ENCODE peak calls at places on chromosomes 3 and 15, in ten cellular contexts. One of them, this sample, is unnamed.

GRCh38 chr3:155661042-155661441 is 83.8 kb downstream of the PLCH1 start:
- DNase-seq in neural progenitor cell: no peak
- DNase-seq in CD8-positive, alpha-beta T cell: no peak
- DNase-seq in stimulated activated naive B cell treated with anti-CD40 and anti-IgM and Interleukin-4, amounts not matched to agents 10 μg/mL and 1 μg/mL and 100 μg/mL, for 72 hours: no peak
- DNase-seq in mesenteric fat pad: no peak
- DNase-seq in LoVo: no peak
- DNase-seq in Right ventricle myocardium superior: no peak
- DNase-seq in stimulated activated CD8-positive, alpha-beta memory T cell treated with anti-CD3 and anti-CD28 coated beads, Interleukin-7, amount 100 ng/mL, for 1 hour: no peak
- DNase-seq in activated CD4-positive, alpha-beta T cell treated with anti-CD3 and anti-CD28 coated beads, Interleukin-2, amount 10 ng/mL, durations not matched to agents 7 days and 5 days: no peak
- DNase-seq in T-helper 9 cell: no peak
- DNase-seq in this sample: no peak

GRCh38 chr3:160810360-160810759 is 54.3 kb downstream of the PPM1L start:
- DNase-seq in Right ventricle myocardium superior: no peak
- DNase-seq in mesenteric fat pad: no peak
- DNase-seq in neural progenitor cell: no peak
- DNase-seq in stimulated activated CD8-positive, alpha-beta memory T cell treated with anti-CD3 and anti-CD28 coated beads, Interleukin-7, amount 100 ng/mL, for 1 hour: no peak
- DNase-seq in CD8-positive, alpha-beta T cell: no peak
- DNase-seq in LoVo: no peak
- DNase-seq in T-helper 9 cell: no peak
- DNase-seq in activated CD4-positive, alpha-beta T cell treated with anti-CD3 and anti-CD28 coated beads, Interleukin-2, amount 10 ng/mL, durations not matched to agents 7 days and 5 days: no peak
- DNase-seq in stimulated activated naive B cell treated with anti-CD40 and anti-IgM and Interleukin-4, amounts not matched to agents 10 μg/mL and 1 μg/mL and 100 μg/mL, for 72 hours: no peak
- DNase-seq in this sample: no peak

GRCh38 chr3:49653636-49654035 is 20.5 kb upstream of the APEH start:
- DNase-seq in mesenteric fat pad: no peak
- DNase-seq in neural progenitor cell: no peak
- DNase-seq in Right ventricle myocardium superior: peak; percentile 21
- DNase-seq in activated CD4-positive, alpha-beta T cell treated with anti-CD3 and anti-CD28 coated beads, Interleukin-2, amount 10 ng/mL, durations not matched to agents 7 days and 5 days: no peak
- DNase-seq in LoVo: no peak
- DNase-seq in CD8-positive, alpha-beta T cell: no peak
- DNase-seq in stimulated activated CD8-positive, alpha-beta memory T cell treated with anti-CD3 and anti-CD28 coated beads, Interleukin-7, amount 100 ng/mL, for 1 hour: no peak
- DNase-seq in stimulated activated naive B cell treated with anti-CD40 and anti-IgM and Interleukin-4, amounts not matched to agents 10 μg/mL and 1 μg/mL and 100 μg/mL, for 72 hours: no peak
- DNase-seq in T-helper 9 cell: no peak
- DNase-seq in this sample: no peak

GRCh38 chr3:192802957-192803899 is 75.9 kb upstream of the FGF12 start:
- DNase-seq in stimulated activated CD8-positive, alpha-beta memory T cell treated with anti-CD3 and anti-CD28 coated beads, Interleukin-7, amount 100 ng/mL, for 1 hour: no peak
- DNase-seq in neural progenitor cell: peak; percentile 66
- DNase-seq in mesenteric fat pad: no peak
- DNase-seq in Right ventricle myocardium superior: no peak
- DNase-seq in T-helper 9 cell: no peak
- DNase-seq in stimulated activated naive B cell treated with anti-CD40 and anti-IgM and Interleukin-4, amounts not matched to agents 10 μg/mL and 1 μg/mL and 100 μg/mL, for 72 hours: no peak
- DNase-seq in LoVo: peak; percentile 51
- DNase-seq in activated CD4-positive, alpha-beta T cell treated with anti-CD3 and anti-CD28 coated beads, Interleukin-2, amount 10 ng/mL, durations not matched to agents 7 days and 5 days: no peak
- DNase-seq in CD8-positive, alpha-beta T cell: no peak
- DNase-seq in this sample: no peak

GRCh38 chr3:71012971-71013370 is 570.6 kb downstream of the FOXP1 start:
- DNase-seq in stimulated activated naive B cell treated with anti-CD40 and anti-IgM and Interleukin-4, amounts not matched to agents 10 μg/mL and 1 μg/mL and 100 μg/mL, for 72 hours: no peak
- DNase-seq in Right ventricle myocardium superior: no peak
- DNase-seq in T-helper 9 cell: no peak
- DNase-seq in mesenteric fat pad: no peak
- DNase-seq in stimulated activated CD8-positive, alpha-beta memory T cell treated with anti-CD3 and anti-CD28 coated beads, Interleukin-7, amount 100 ng/mL, for 1 hour: no peak
- DNase-seq in activated CD4-positive, alpha-beta T cell treated with anti-CD3 and anti-CD28 coated beads, Interleukin-2, amount 10 ng/mL, durations not matched to agents 7 days and 5 days: no peak
- DNase-seq in LoVo: no peak
- DNase-seq in neural progenitor cell: no peak
- DNase-seq in CD8-positive, alpha-beta T cell: no peak
- DNase-seq in this sample: no peak

GRCh38 chr15:44675911-44676310 is 12.4 kb upstream of the SPG11 start:
- DNase-seq in LoVo: no peak
- DNase-seq in stimulated activated naive B cell treated with anti-CD40 and anti-IgM and Interleukin-4, amounts not matched to agents 10 μg/mL and 1 μg/mL and 100 μg/mL, for 72 hours: no peak
- DNase-seq in activated CD4-positive, alpha-beta T cell treated with anti-CD3 and anti-CD28 coated beads, Interleukin-2, amount 10 ng/mL, durations not matched to agents 7 days and 5 days: no peak
- DNase-seq in mesenteric fat pad: no peak
- DNase-seq in T-helper 9 cell: no peak
- DNase-seq in Right ventricle myocardium superior: no peak
- DNase-seq in neural progenitor cell: no peak
- DNase-seq in stimulated activated CD8-positive, alpha-beta memory T cell treated with anti-CD3 and anti-CD28 coated beads, Interleukin-7, amount 100 ng/mL, for 1 hour: no peak
- DNase-seq in CD8-positive, alpha-beta T cell: no peak
- DNase-seq in this sample: no peak

GRCh38 chr15:35499723-35500122 is 46.2 kb downstream of the DPH6 start:
- DNase-seq in stimulated activated CD8-positive, alpha-beta memory T cell treated with anti-CD3 and anti-CD28 coated beads, Interleukin-7, amount 100 ng/mL, for 1 hour: no peak
- DNase-seq in activated CD4-positive, alpha-beta T cell treated with anti-CD3 and anti-CD28 coated beads, Interleukin-2, amount 10 ng/mL, durations not matched to agents 7 days and 5 days: no peak
- DNase-seq in neural progenitor cell: no peak
- DNase-seq in mesenteric fat pad: no peak
- DNase-seq in T-helper 9 cell: no peak
- DNase-seq in CD8-positive, alpha-beta T cell: no peak
- DNase-seq in Right ventricle myocardium superior: no peak
- DNase-seq in stimulated activated naive B cell treated with anti-CD40 and anti-IgM and Interleukin-4, amounts not matched to agents 10 μg/mL and 1 μg/mL and 100 μg/mL, for 72 hours: no peak
- DNase-seq in LoVo: no peak
- DNase-seq in this sample: no peak

GRCh38 chr3:118607915-118608820 is 426.5 kb downstream of the IGSF11 start:
- DNase-seq in activated CD4-positive, alpha-beta T cell treated with anti-CD3 and anti-CD28 coated beads, Interleukin-2, amount 10 ng/mL, durations not matched to agents 7 days and 5 days: no peak
- DNase-seq in CD8-positive, alpha-beta T cell: no peak
- DNase-seq in stimulated activated CD8-positive, alpha-beta memory T cell treated with anti-CD3 and anti-CD28 coated beads, Interleukin-7, amount 100 ng/mL, for 1 hour: no peak
- DNase-seq in LoVo: no peak
- DNase-seq in mesenteric fat pad: no peak
- DNase-seq in neural progenitor cell: no peak
- DNase-seq in T-helper 9 cell: no peak
- DNase-seq in stimulated activated naive B cell treated with anti-CD40 and anti-IgM and Interleukin-4, amounts not matched to agents 10 μg/mL and 1 μg/mL and 100 μg/mL, for 72 hours: no peak
- DNase-seq in Right ventricle myocardium superior: no peak
- DNase-seq in this sample: no peak

GRCh38 chr3:30597131-30597768 is 9.2 kb upstream of the TGFBR2 start:
- DNase-seq in T-helper 9 cell: no peak
- DNase-seq in LoVo: peak; percentile 93
- DNase-seq in mesenteric fat pad: no peak
- DNase-seq in stimulated activated naive B cell treated with anti-CD40 and anti-IgM and Interleukin-4, amounts not matched to agents 10 μg/mL and 1 μg/mL and 100 μg/mL, for 72 hours: no peak
- DNase-seq in Right ventricle myocardium superior: no peak
- DNase-seq in stimulated activated CD8-positive, alpha-beta memory T cell treated with anti-CD3 and anti-CD28 coated beads, Interleukin-7, amount 100 ng/mL, for 1 hour: no peak
- DNase-seq in CD8-positive, alpha-beta T cell: no peak
- DNase-seq in activated CD4-positive, alpha-beta T cell treated with anti-CD3 and anti-CD28 coated beads, Interleukin-2, amount 10 ng/mL, durations not matched to agents 7 days and 5 days: no peak
- DNase-seq in neural progenitor cell: no peak
- DNase-seq in this sample: no peak

GRCh38 chr15:99122831-99123705 is 18.2 kb downstream of the SYNM start:
- DNase-seq in stimulated activated naive B cell treated with anti-CD40 and anti-IgM and Interleukin-4, amounts not matched to agents 10 μg/mL and 1 μg/mL and 100 μg/mL, for 72 hours: no peak
- DNase-seq in Right ventricle myocardium superior: no peak
- DNase-seq in mesenteric fat pad: no peak
- DNase-seq in CD8-positive, alpha-beta T cell: no peak
- DNase-seq in neural progenitor cell: no peak
- DNase-seq in T-helper 9 cell: no peak
- DNase-seq in LoVo: no peak
- DNase-seq in activated CD4-positive, alpha-beta T cell treated with anti-CD3 and anti-CD28 coated beads, Interleukin-2, amount 10 ng/mL, durations not matched to agents 7 days and 5 days: no peak
- DNase-seq in stimulated activated CD8-positive, alpha-beta memory T cell treated with anti-CD3 and anti-CD28 coated beads, Interleukin-7, amount 100 ng/mL, for 1 hour: no peak
- DNase-seq in this sample: no peak

GRCh38 chr3:28317438-28318022 is 31.0 kb upstream of the ZCWPW2 start:
- DNase-seq in LoVo: peak; percentile 19
- DNase-seq in stimulated activated naive B cell treated with anti-CD40 and anti-IgM and Interleukin-4, amounts not matched to agents 10 μg/mL and 1 μg/mL and 100 μg/mL, for 72 hours: peak; percentile 2
- DNase-seq in T-helper 9 cell: no peak
- DNase-seq in Right ventricle myocardium superior: no peak
- DNase-seq in mesenteric fat pad: no peak
- DNase-seq in CD8-positive, alpha-beta T cell: peak; percentile 9
- DNase-seq in activated CD4-positive, alpha-beta T cell treated with anti-CD3 and anti-CD28 coated beads, Interleukin-2, amount 10 ng/mL, durations not matched to agents 7 days and 5 days: peak; percentile 58
- DNase-seq in stimulated activated CD8-positive, alpha-beta memory T cell treated with anti-CD3 and anti-CD28 coated beads, Interleukin-7, amount 100 ng/mL, for 1 hour: no peak
- DNase-seq in neural progenitor cell: peak; percentile 59
- DNase-seq in this sample: peak; percentile 64

GRCh38 chr3:51371943-51372557 is 13.0 kb upstream of the MANF start:
- DNase-seq in stimulated activated naive B cell treated with anti-CD40 and anti-IgM and Interleukin-4, amounts not matched to agents 10 μg/mL and 1 μg/mL and 100 μg/mL, for 72 hours: peak; percentile 28
- DNase-seq in stimulated activated CD8-positive, alpha-beta memory T cell treated with anti-CD3 and anti-CD28 coated beads, Interleukin-7, amount 100 ng/mL, for 1 hour: no peak
- DNase-seq in mesenteric fat pad: no peak
- DNase-seq in activated CD4-positive, alpha-beta T cell treated with anti-CD3 and anti-CD28 coated beads, Interleukin-2, amount 10 ng/mL, durations not matched to agents 7 days and 5 days: peak; percentile 73
- DNase-seq in T-helper 9 cell: peak; percentile 29
- DNase-seq in neural progenitor cell: peak; percentile 88
- DNase-seq in LoVo: peak; percentile 55
- DNase-seq in Right ventricle myocardium superior: no peak
- DNase-seq in CD8-positive, alpha-beta T cell: peak; percentile 27
- DNase-seq in this sample: no peak

GRCh38 chr15:52392008-52392687 is 96.5 kb upstream of the MYO5C start:
- DNase-seq in stimulated activated naive B cell treated with anti-CD40 and anti-IgM and Interleukin-4, amounts not matched to agents 10 μg/mL and 1 μg/mL and 100 μg/mL, for 72 hours: no peak
- DNase-seq in T-helper 9 cell: no peak
- DNase-seq in LoVo: no peak
- DNase-seq in mesenteric fat pad: no peak
- DNase-seq in stimulated activated CD8-positive, alpha-beta memory T cell treated with anti-CD3 and anti-CD28 coated beads, Interleukin-7, amount 100 ng/mL, for 1 hour: no peak
- DNase-seq in activated CD4-positive, alpha-beta T cell treated with anti-CD3 and anti-CD28 coated beads, Interleukin-2, amount 10 ng/mL, durations not matched to agents 7 days and 5 days: no peak
- DNase-seq in CD8-positive, alpha-beta T cell: no peak
- DNase-seq in Right ventricle myocardium superior: no peak
- DNase-seq in neural progenitor cell: no peak
- DNase-seq in this sample: no peak

GRCh38 chr3:50519471-50520089 is 16.1 kb upstream of the CACNA2D2 start:
- DNase-seq in mesenteric fat pad: no peak
- DNase-seq in CD8-positive, alpha-beta T cell: peak; percentile 64
- DNase-seq in neural progenitor cell: peak; percentile 84
- DNase-seq in stimulated activated CD8-positive, alpha-beta memory T cell treated with anti-CD3 and anti-CD28 coated beads, Interleukin-7, amount 100 ng/mL, for 1 hour: peak; percentile 54
- DNase-seq in Right ventricle myocardium superior: peak; percentile 64
- DNase-seq in LoVo: peak; percentile 60
- DNase-seq in T-helper 9 cell: peak; percentile 68
- DNase-seq in activated CD4-positive, alpha-beta T cell treated with anti-CD3 and anti-CD28 coated beads, Interleukin-2, amount 10 ng/mL, durations not matched to agents 7 days and 5 days: peak; percentile 82
- DNase-seq in stimulated activated naive B cell treated with anti-CD40 and anti-IgM and Interleukin-4, amounts not matched to agents 10 μg/mL and 1 μg/mL and 100 μg/mL, for 72 hours: peak; percentile 40
- DNase-seq in this sample: peak; percentile 73

GRCh38 chr3:149186219-149186618 is 35.4 kb downstream of the CP start:
- DNase-seq in stimulated activated naive B cell treated with anti-CD40 and anti-IgM and Interleukin-4, amounts not matched to agents 10 μg/mL and 1 μg/mL and 100 μg/mL, for 72 hours: no peak
- DNase-seq in Right ventricle myocardium superior: no peak
- DNase-seq in mesenteric fat pad: no peak
- DNase-seq in T-helper 9 cell: no peak
- DNase-seq in stimulated activated CD8-positive, alpha-beta memory T cell treated with anti-CD3 and anti-CD28 coated beads, Interleukin-7, amount 100 ng/mL, for 1 hour: no peak
- DNase-seq in neural progenitor cell: no peak
- DNase-seq in activated CD4-positive, alpha-beta T cell treated with anti-CD3 and anti-CD28 coated beads, Interleukin-2, amount 10 ng/mL, durations not matched to agents 7 days and 5 days: no peak
- DNase-seq in LoVo: no peak
- DNase-seq in CD8-positive, alpha-beta T cell: no peak
- DNase-seq in this sample: no peak

GRCh38 chr3:83216919-83217594 is 1455.6 kb upstream of the GBE1 start:
- DNase-seq in T-helper 9 cell: no peak
- DNase-seq in LoVo: no peak
- DNase-seq in Right ventricle myocardium superior: no peak
- DNase-seq in stimulated activated naive B cell treated with anti-CD40 and anti-IgM and Interleukin-4, amounts not matched to agents 10 μg/mL and 1 μg/mL and 100 μg/mL, for 72 hours: no peak
- DNase-seq in activated CD4-positive, alpha-beta T cell treated with anti-CD3 and anti-CD28 coated beads, Interleukin-2, amount 10 ng/mL, durations not matched to agents 7 days and 5 days: no peak
- DNase-seq in neural progenitor cell: no peak
- DNase-seq in mesenteric fat pad: peak; percentile 77
- DNase-seq in stimulated activated CD8-positive, alpha-beta memory T cell treated with anti-CD3 and anti-CD28 coated beads, Interleukin-7, amount 100 ng/mL, for 1 hour: no peak
- DNase-seq in CD8-positive, alpha-beta T cell: no peak
- DNase-seq in this sample: no peak

GRCh38 chr3:78204977-78205376 is 1165.1 kb downstream of the ROBO2 start:
- DNase-seq in Right ventricle myocardium superior: no peak
- DNase-seq in T-helper 9 cell: no peak
- DNase-seq in activated CD4-positive, alpha-beta T cell treated with anti-CD3 and anti-CD28 coated beads, Interleukin-2, amount 10 ng/mL, durations not matched to agents 7 days and 5 days: no peak
- DNase-seq in CD8-positive, alpha-beta T cell: no peak
- DNase-seq in neural progenitor cell: peak; percentile 44
- DNase-seq in LoVo: no peak
- DNase-seq in stimulated activated CD8-positive, alpha-beta memory T cell treated with anti-CD3 and anti-CD28 coated beads, Interleukin-7, amount 100 ng/mL, for 1 hour: no peak
- DNase-seq in mesenteric fat pad: no peak
- DNase-seq in stimulated activated naive B cell treated with anti-CD40 and anti-IgM and Interleukin-4, amounts not matched to agents 10 μg/mL and 1 μg/mL and 100 μg/mL, for 72 hours: no peak
- DNase-seq in this sample: no peak

GRCh38 chr3:178275793-178276192 is 260.4 kb upstream of the KCNMB2 start:
- DNase-seq in LoVo: no peak
- DNase-seq in CD8-positive, alpha-beta T cell: no peak
- DNase-seq in activated CD4-positive, alpha-beta T cell treated with anti-CD3 and anti-CD28 coated beads, Interleukin-2, amount 10 ng/mL, durations not matched to agents 7 days and 5 days: no peak
- DNase-seq in Right ventricle myocardium superior: no peak
- DNase-seq in neural progenitor cell: no peak
- DNase-seq in mesenteric fat pad: no peak
- DNase-seq in stimulated activated naive B cell treated with anti-CD40 and anti-IgM and Interleukin-4, amounts not matched to agents 10 μg/mL and 1 μg/mL and 100 μg/mL, for 72 hours: no peak
- DNase-seq in stimulated activated CD8-positive, alpha-beta memory T cell treated with anti-CD3 and anti-CD28 coated beads, Interleukin-7, amount 100 ng/mL, for 1 hour: no peak
- DNase-seq in T-helper 9 cell: no peak
- DNase-seq in this sample: no peak

GRCh38 chr3:8451696-8452095 is 49.9 kb upstream of the LMCD1 start:
- DNase-seq in CD8-positive, alpha-beta T cell: no peak
- DNase-seq in activated CD4-positive, alpha-beta T cell treated with anti-CD3 and anti-CD28 coated beads, Interleukin-2, amount 10 ng/mL, durations not matched to agents 7 days and 5 days: no peak
- DNase-seq in neural progenitor cell: no peak
- DNase-seq in Right ventricle myocardium superior: no peak
- DNase-seq in mesenteric fat pad: no peak
- DNase-seq in stimulated activated naive B cell treated with anti-CD40 and anti-IgM and Interleukin-4, amounts not matched to agents 10 μg/mL and 1 μg/mL and 100 μg/mL, for 72 hours: no peak
- DNase-seq in LoVo: no peak
- DNase-seq in T-helper 9 cell: no peak
- DNase-seq in stimulated activated CD8-positive, alpha-beta memory T cell treated with anti-CD3 and anti-CD28 coated beads, Interleukin-7, amount 100 ng/mL, for 1 hour: no peak
- DNase-seq in this sample: no peak

GRCh38 chr3:50572801-50573371 is 3.6 kb downstream of the HEMK1 start:
- DNase-seq in mesenteric fat pad: no peak
- DNase-seq in neural progenitor cell: no peak
- DNase-seq in stimulated activated CD8-positive, alpha-beta memory T cell treated with anti-CD3 and anti-CD28 coated beads, Interleukin-7, amount 100 ng/mL, for 1 hour: no peak
- DNase-seq in LoVo: no peak
- DNase-seq in Right ventricle myocardium superior: no peak
- DNase-seq in activated CD4-positive, alpha-beta T cell treated with anti-CD3 and anti-CD28 coated beads, Interleukin-2, amount 10 ng/mL, durations not matched to agents 7 days and 5 days: peak; percentile 47
- DNase-seq in stimulated activated naive B cell treated with anti-CD40 and anti-IgM and Interleukin-4, amounts not matched to agents 10 μg/mL and 1 μg/mL and 100 μg/mL, for 72 hours: no peak
- DNase-seq in T-helper 9 cell: no peak
- DNase-seq in CD8-positive, alpha-beta T cell: no peak
- DNase-seq in this sample: peak; percentile 66

GRCh38 chr3:133895208-133896001 is at the start of gene RAB6B:
- DNase-seq in mesenteric fat pad: no peak
- DNase-seq in activated CD4-positive, alpha-beta T cell treated with anti-CD3 and anti-CD28 coated beads, Interleukin-2, amount 10 ng/mL, durations not matched to agents 7 days and 5 days: no peak
- DNase-seq in stimulated activated naive B cell treated with anti-CD40 and anti-IgM and Interleukin-4, amounts not matched to agents 10 μg/mL and 1 μg/mL and 100 μg/mL, for 72 hours: no peak
- DNase-seq in stimulated activated CD8-positive, alpha-beta memory T cell treated with anti-CD3 and anti-CD28 coated beads, Interleukin-7, amount 100 ng/mL, for 1 hour: no peak
- DNase-seq in LoVo: peak; percentile 56
- DNase-seq in CD8-positive, alpha-beta T cell: no peak
- DNase-seq in neural progenitor cell: peak; percentile 89
- DNase-seq in Right ventricle myocardium superior: peak; percentile 67
- DNase-seq in T-helper 9 cell: no peak
- DNase-seq in this sample: no peak